ENCODE peak calls at places on chromosomes 4 and X, in four cellular contexts. One of them, this sample, is unnamed.
A peak's percentile ranks its signal among the peaks of the same experiment; 100 is the strongest.

GRCh38 chr4:73447701-73448100 is 11.7 kb downstream of the AFP start:
- DNase-seq in RWPE2: no peak
- DNase-seq in MM.1S: no peak
- DNase-seq in cardiac muscle cell: no peak
- DNase-seq in this sample: no peak

GRCh38 chr4:16597829-16598228 is 300.6 kb downstream of the LDB2 start:
- DNase-seq in RWPE2: no peak
- DNase-seq in MM.1S: no peak
- DNase-seq in cardiac muscle cell: no peak
- DNase-seq in this sample: no peak

GRCh38 chr4:161696957-161697356 is 466.8 kb downstream of the FSTL5 start:
- DNase-seq in RWPE2: no peak
- DNase-seq in MM.1S: no peak
- DNase-seq in cardiac muscle cell: no peak
- DNase-seq in this sample: no peak

GRCh38 chr4:112881842-112882241 is 167.6 kb upstream of the ANK2 start:
- DNase-seq in RWPE2: no peak
- DNase-seq in MM.1S: no peak
- DNase-seq in cardiac muscle cell: no peak
- DNase-seq in this sample: no peak

GRCh38 chrX:150573702-150574101 is 5.3 kb downstream of the MTM1 start:
- DNase-seq in RWPE2: no peak
- DNase-seq in MM.1S: no peak
- DNase-seq in cardiac muscle cell: no peak
- DNase-seq in this sample: no peak

GRCh38 chr4:65668201-65669007 is 1.9 kb downstream of the EPHA5 start:
- DNase-seq in RWPE2: no peak
- DNase-seq in MM.1S: no peak
- DNase-seq in cardiac muscle cell: peak; percentile 55
- DNase-seq in this sample: peak; percentile 33

GRCh38 chr4:84499065-84499982 is at the start of gene NKX6-1:
- DNase-seq in RWPE2: peak; percentile 74
- DNase-seq in MM.1S: no peak
- DNase-seq in cardiac muscle cell: peak; percentile 92
- DNase-seq in this sample: peak; percentile 73

GRCh38 chr4:15653864-15654391 is 1.2 kb downstream of the FBXL5 start:
- DNase-seq in RWPE2: no peak
- DNase-seq in MM.1S: peak; percentile 45
- DNase-seq in cardiac muscle cell: peak; percentile 42
- DNase-seq in this sample: no peak

GRCh38 chr4:33407496-33407895 is 2687.3 kb downstream of the PCDH7 start:
- DNase-seq in RWPE2: no peak
- DNase-seq in MM.1S: no peak
- DNase-seq in cardiac muscle cell: no peak
- DNase-seq in this sample: no peak

GRCh38 chr4:95377511-95377910 is 171.3 kb downstream of the UNC5C start:
- DNase-seq in RWPE2: no peak
- DNase-seq in MM.1S: no peak
- DNase-seq in cardiac muscle cell: no peak
- DNase-seq in this sample: no peak

GRCh38 chr4:159545556-159545955 is 442.7 kb downstream of the RAPGEF2 start:
- DNase-seq in RWPE2: no peak
- DNase-seq in MM.1S: no peak
- DNase-seq in cardiac muscle cell: no peak
- DNase-seq in this sample: no peak

GRCh38 chrX:97766496-97767095 is 882.9 kb downstream of the RPA4 start:
- DNase-seq in RWPE2: no peak
- DNase-seq in MM.1S: no peak
- DNase-seq in cardiac muscle cell: no peak
- DNase-seq in this sample: no peak

GRCh38 chrX:120463241-120463640 is 5.9 kb downstream of the LAMP2 start:
- DNase-seq in RWPE2: no peak
- DNase-seq in MM.1S: no peak
- DNase-seq in cardiac muscle cell: peak; percentile 18
- DNase-seq in this sample: no peak

GRCh38 chr4:138078264-138078663 is 163.9 kb downstream of the SLC7A11 start:
- DNase-seq in RWPE2: no peak
- DNase-seq in MM.1S: no peak
- DNase-seq in cardiac muscle cell: no peak
- DNase-seq in this sample: no peak

GRCh38 chrX:118497180-118497814 is 1.7 kb downstream of the DOCK11 start:
- DNase-seq in RWPE2: no peak
- DNase-seq in MM.1S: no peak
- DNase-seq in cardiac muscle cell: no peak
- DNase-seq in this sample: no peak

GRCh38 chrX:118496763-118497079 is 1.1 kb downstream of the DOCK11 start:
- DNase-seq in RWPE2: no peak
- DNase-seq in MM.1S: no peak
- DNase-seq in cardiac muscle cell: no peak
- DNase-seq in this sample: no peak

GRCh38 chrX:118498351-118498750 is 2.7 kb downstream of the DOCK11 start:
- DNase-seq in RWPE2: no peak
- DNase-seq in MM.1S: no peak
- DNase-seq in cardiac muscle cell: no peak
- DNase-seq in this sample: no peak

GRCh38 chrX:118498755-118499154 is 3.1 kb downstream of the DOCK11 start:
- DNase-seq in RWPE2: no peak
- DNase-seq in MM.1S: no peak
- DNase-seq in cardiac muscle cell: no peak
- DNase-seq in this sample: no peak

DNA sequence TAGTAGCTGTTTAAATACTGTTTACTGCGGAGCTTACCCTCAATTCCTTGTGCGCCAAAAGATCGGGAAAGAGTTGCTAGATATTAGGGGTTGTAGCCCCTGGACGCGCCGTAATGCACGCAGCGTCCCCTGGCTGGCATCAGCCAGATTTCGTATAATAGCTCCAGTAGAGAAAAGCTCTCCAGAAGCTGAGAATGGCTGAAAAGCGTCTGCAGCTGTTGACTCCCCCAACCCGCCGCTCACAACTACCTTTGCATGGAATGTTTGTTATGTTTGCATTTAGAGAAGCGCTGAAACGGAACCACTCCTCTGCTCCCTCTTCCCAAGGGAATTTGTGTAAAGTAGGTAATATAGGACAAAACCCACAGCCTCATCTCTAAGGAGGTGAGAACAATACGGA is 3.7 kb downstream of the DOCK11 start:
- DNase-seq in RWPE2: no peak
- DNase-seq in MM.1S: no peak
- DNase-seq in cardiac muscle cell: peak; percentile 21
- DNase-seq in this sample: no peak
- H3K4me3 ChIP-seq in RWPE2: no peak overlapping the region
- H3K4me3 ChIP-seq in MM.1S: no peak overlapping the region
- H3K4me3 ChIP-seq in cardiac muscle cell: no peak overlapping the region
- H3K4me3 ChIP-seq in this sample: no peak overlapping the region

DNA sequence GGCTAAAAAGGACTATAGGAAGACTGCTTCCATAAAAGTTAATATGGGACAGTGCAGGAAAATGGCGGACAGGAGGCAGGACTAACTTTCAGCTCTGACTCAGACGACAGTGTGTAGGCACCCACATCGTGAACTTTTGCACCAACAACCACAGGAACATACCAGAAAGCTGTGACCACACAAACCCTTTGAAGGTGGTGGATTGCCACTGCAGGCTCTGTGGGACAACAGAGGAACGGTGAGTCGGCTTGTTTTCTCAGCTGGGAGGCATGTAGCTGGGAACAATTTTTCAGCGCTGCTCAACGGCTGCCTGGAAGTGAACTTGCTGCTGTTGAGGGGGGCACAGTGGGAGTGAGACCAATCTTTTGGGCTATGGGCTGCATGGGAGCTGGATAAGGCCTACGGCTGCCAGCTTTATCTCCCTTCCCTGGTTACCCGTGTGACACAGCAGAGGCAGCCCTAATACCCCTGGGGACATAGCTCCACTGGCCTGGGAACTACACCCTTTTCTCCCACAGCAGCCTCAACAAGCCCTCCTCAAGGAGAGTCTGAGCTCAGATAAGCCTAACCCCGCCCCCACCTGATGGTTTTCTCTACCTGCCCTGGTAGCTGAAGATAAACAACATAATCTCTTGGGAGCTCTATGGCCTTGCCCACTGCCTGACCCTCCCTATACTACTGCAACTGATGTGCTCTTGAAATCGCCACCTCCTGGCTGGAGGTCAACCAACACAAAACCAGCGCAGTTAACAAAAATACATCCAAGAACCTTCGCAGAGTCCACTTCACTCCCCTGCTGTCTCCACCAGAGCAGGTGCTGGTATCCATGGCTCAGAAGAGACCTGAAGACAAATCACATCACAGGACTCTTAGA is 1537.0 kb downstream of the C4orf33 start:
- DNase-seq in RWPE2: no peak
- DNase-seq in MM.1S: no peak
- DNase-seq in cardiac muscle cell: no peak
- DNase-seq in this sample: no peak
- H3K27ac ChIP-seq in RWPE2: no peak overlapping the region
- H3K27ac ChIP-seq in MM.1S: no peak overlapping the region
- H3K27ac ChIP-seq in cardiac muscle cell: no peak overlapping the region
- H3K27ac ChIP-seq in this sample: no peak overlapping the region

DNA sequence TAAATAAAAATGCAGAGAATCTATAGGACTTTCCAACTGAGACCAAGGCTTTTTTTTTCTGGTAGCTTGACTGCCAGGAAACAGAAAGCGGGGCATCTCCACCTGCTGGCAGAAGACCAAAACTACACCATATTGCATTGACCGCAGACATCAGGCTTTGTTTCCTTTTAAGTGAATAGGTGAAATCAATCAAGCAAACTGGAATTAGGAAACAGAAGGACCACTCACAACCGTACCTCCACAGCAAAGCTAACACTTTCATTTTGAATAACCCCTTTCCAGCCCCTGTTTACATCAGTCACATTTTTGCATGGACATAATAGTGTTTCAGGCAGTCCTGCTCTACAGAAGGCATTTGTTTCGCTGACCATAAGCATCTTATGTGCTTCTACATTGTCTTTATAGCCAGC is 218.2 kb downstream of the IDS start:
- DNase-seq in RWPE2: no peak
- DNase-seq in MM.1S: peak; percentile 52
- DNase-seq in cardiac muscle cell: peak; percentile 43
- DNase-seq in this sample: peak; percentile 8
- TF ChIP-seq CTCF in RWPE2: peak; percentile 55
- TF ChIP-seq CTCF in MM.1S: peak; percentile 75
- TF ChIP-seq CTCF in cardiac muscle cell: peak; percentile 61
- TF ChIP-seq CTCF in this sample: peak; percentile 29

DNA sequence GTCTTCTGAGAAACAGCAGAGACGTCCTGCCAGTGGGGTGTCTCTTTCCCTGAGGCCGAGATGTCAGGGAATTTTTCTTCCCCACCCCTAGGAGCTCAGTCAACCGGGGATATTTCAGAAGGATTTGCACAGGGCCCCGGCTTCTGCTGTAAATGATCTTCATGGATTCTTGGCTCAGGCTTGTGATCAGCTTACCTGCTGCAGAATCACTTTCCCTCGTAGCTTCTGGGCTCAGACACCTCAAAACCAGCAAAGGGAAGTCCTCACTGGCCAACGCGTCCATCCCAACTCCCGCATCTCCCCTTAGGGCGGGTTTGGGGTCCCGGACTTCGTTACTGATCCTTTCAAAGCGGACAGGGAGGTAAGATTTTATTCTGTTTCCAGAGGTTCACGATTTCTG is 212.7 kb downstream of the SHOX start:
- DNase-seq in RWPE2: no peak
- DNase-seq in MM.1S: no peak
- DNase-seq in cardiac muscle cell: no peak
- DNase-seq in this sample: no peak
- H3K4me3 ChIP-seq in RWPE2: no peak overlapping the region
- H3K4me3 ChIP-seq in MM.1S: no peak overlapping the region
- H3K4me3 ChIP-seq in cardiac muscle cell: no peak overlapping the region
- H3K4me3 ChIP-seq in this sample: no peak overlapping the region

DNA sequence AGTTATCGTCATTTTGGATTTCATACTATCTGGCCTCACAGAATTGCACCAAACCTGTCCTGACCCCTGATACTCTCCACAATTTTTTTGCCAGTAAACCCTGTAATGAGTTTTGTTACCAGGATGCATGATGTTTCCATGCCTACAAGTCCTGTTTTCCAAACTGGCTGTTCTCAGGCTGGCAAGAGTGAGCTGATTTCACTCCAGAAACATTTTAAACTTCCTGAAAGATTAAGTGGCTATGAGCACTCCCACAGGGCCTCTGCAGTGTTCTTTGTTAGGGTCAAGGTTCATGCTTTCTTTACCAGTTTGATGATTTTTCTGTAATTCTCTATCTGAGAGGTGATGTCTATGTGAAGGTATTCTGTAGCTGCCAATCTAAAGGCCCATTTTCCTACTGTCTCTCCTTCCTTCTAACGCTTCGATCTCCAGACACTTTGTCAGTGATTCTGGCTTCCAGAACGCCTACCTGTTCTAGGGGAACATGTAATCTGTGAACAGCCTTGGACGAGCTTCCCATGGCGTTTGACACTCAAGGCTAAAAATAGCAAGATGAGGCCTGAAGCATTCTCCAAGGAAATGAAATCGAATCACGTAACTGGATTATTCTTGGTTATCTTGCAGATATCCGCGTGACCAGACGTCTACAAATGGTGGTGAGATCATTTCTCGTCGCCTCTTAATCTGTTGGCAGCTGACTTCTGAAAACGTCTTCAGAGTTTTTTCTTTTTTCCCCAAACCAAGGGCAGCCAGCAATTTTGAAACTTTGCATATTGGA is 31.9 kb upstream of the PDLIM3 start:
- DNase-seq in RWPE2: no peak
- DNase-seq in MM.1S: no peak
- DNase-seq in cardiac muscle cell: peak; percentile 53
- DNase-seq in this sample: peak; percentile 64
- H3K27ac ChIP-seq in RWPE2: no peak overlapping the region
- H3K27ac ChIP-seq in MM.1S: no peak overlapping the region
- H3K27ac ChIP-seq in cardiac muscle cell: peak overlapping the region; percentile 87
- H3K27ac ChIP-seq in this sample: peak overlapping the region; percentile 97

GRCh38 chrX:11913001-11913400 is 155.0 kb downstream of the MSL3 start:
- DNase-seq in RWPE2: no peak
- DNase-seq in MM.1S: no peak
- DNase-seq in cardiac muscle cell: no peak
- DNase-seq in this sample: no peak

DNA sequence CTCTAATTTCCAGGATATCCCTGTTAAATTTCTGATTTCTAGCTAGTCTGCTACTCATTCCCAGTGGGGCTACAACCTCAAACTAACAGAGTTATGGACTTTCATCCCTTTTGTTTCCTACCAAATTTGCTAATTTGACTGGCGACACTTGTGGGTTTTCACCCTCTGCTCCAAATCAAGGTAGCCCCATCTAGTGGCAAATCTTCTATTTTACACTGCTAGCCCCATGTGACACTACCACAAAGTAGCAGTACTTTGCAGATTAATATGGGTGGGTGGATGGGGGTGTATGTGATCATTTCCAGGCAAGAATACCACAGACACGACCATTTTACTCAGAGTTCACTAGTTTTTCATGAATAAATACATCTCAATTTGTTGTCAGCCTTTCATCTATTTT is 150.3 kb downstream of the MSL3 start:
- DNase-seq in RWPE2: no peak
- DNase-seq in MM.1S: no peak
- DNase-seq in cardiac muscle cell: peak; percentile 10
- DNase-seq in this sample: no peak
- TF ChIP-seq CTCF in RWPE2: peak; percentile 54
- TF ChIP-seq CTCF in MM.1S: peak; percentile 53
- TF ChIP-seq CTCF in cardiac muscle cell: peak; percentile 56
- TF ChIP-seq CTCF in this sample: no peak

This sample was measured in psoas muscle.